ENCODE peak calls at places on chromosomes 3 and 15, in four cellular contexts. K, B, C and T are unnamed samples.

GRCh38 chr3:32395451-32395970 is 3.9 kb downstream of the CMTM7 start:
- DNase-seq in K (no peak), B (no peak), C (no peak), T (no peak)

GRCh38 chr3:138491971-138492370 is 57.6 kb downstream of the ESYT3 start:
- DNase-seq in K (no peak), B (no peak), C (no peak), T (no peak)

GRCh38 chr3:188133219-188133618 is 20.7 kb upstream of the LPP start:
- DNase-seq in K (no peak), B (no peak), C (no peak), T (no peak)

GRCh38 chr3:29072626-29073025 is 208.2 kb upstream of the RBMS3 start:
- DNase-seq in K (no peak), B (no peak), C (no peak), T (no peak)

GRCh38 chr3:70703305-70704102 is 391.1 kb upstream of the MDFIC2 start:
- DNase-seq in K (no peak), B (no peak), C (no peak), T (no peak)

GRCh38 chr3:99640214-99640851 is 1.9 kb downstream of the COL8A1 start:
- DNase-seq in K (no peak), B (no peak), C (no peak), T (no peak)

GRCh38 chr3:126957776-126958637 is 24.9 kb upstream of the PLXNA1 start:
- DNase-seq in K (no peak), B (no peak), C (no peak), T (no peak)

GRCh38 chr3:101890716-101891115 is 41.4 kb downstream of the NFKBIZ start:
- DNase-seq in K (no peak), B (no peak), C (no peak), T (no peak)

GRCh38 chr15:25711164-25711563 is 152.0 kb downstream of the ATP10A start:
- DNase-seq in K (no peak), B (no peak), C (no peak), T (no peak)

GRCh38 chr15:98292442-98293240 is 332.1 kb downstream of the ARRDC4 start:
- DNase-seq in K (peak; percentile 6), B (peak; percentile 42), C (no peak), T (no peak)

GRCh38 chr15:92819312-92820232 is 80.6 kb upstream of the CHD2 start:
- DNase-seq in K (no peak), B (no peak), C (peak; percentile 25), T (no peak)

GRCh38 chr15:91694131-91694828 is 159.2 kb upstream of the SLCO3A1 start:
- DNase-seq in K (no peak), B (peak; percentile 17), C (peak; percentile 43), T (no peak)